ENCODE peak calls at places on chromosomes 5 and 9, in ten cellular contexts. Z is HT1080; O is T-helper 1 cell; L is foreskin keratinocyte; Q is IMR-90; G is AML-193; M is hippocampal formation; S is activated CD4-positive, alpha-beta T cell treated with anti-CD3 and anti-CD28 coated beads for 48 hours; U is stimulated activated CD4-positive, alpha-beta T cell treated with anti-CD3 and anti-CD28 coated beads, TNF-alpha, amount 100 ng/mL, for 4 hours; C is nephron progenitor cell. P is an unnamed sample.

GRCh38 chr5:41747708-41748107 is 122.5 kb downstream of the OXCT1 start:
- DNase-seq in C (no peak), G (no peak), O (no peak), S (no peak), U (no peak), M (no peak), Q (no peak), L (no peak), Z (no peak), P (no peak)

GRCh38 chr5:139849501-139849900 is 53.9 kb downstream of the PSD2 start:
- DNase-seq in U (no peak), Z (no peak), L (no peak), S (no peak), C (no peak), M (no peak), Q (no peak), G (no peak), O (no peak), P (no peak)

GRCh38 chr9:115730396-115730795 is 423.2 kb upstream of the PAPPA start:
- DNase-seq in S (no peak), L (no peak), Q (no peak), O (no peak), C (no peak), M (no peak), Z (no peak), U (no peak), G (no peak), P (no peak)

GRCh38 chr5:36599986-36600779 is 6.2 kb upstream of the SLC1A3 start:
- DNase-seq in Z (peak), O (no peak), S (no peak), U (no peak), G (no peak), C (no peak), Q (peak), M (no peak), L (peak), P (no peak)

GRCh38 chr9:91298304-91298703 is 63.4 kb downstream of the AUH start:
- DNase-seq in Q (peak), S (no peak), O (no peak), U (no peak), G (peak), Z (no peak), M (no peak), L (no peak), C (no peak), P (no peak)

GRCh38 chr9:126372716-126373115 is 46.1 kb downstream of the MVB12B start:
- DNase-seq in G (no peak), Z (no peak), M (no peak), S (no peak), L (no peak), O (no peak), U (no peak), C (no peak), Q (no peak), P (no peak)

GRCh38 chr9:88256216-88256615 is 117.9 kb upstream of the SPATA31C2 start:
- DNase-seq in L (no peak), Q (no peak), M (no peak), U (no peak), S (no peak), C (no peak), G (no peak), O (no peak), Z (no peak), P (no peak)

GRCh38 chr5:6081727-6082210 is 296.6 kb downstream of the MED10 start:
- DNase-seq in L (no peak), M (no peak), G (no peak), Q (no peak), Z (peak), U (no peak), C (no peak), S (no peak), O (no peak), P (peak)

GRCh38 chr9:111926421-111926875 is 29.8 kb downstream of the UGCG start:
- DNase-seq in Z (peak), U (peak), L (no peak), S (peak), O (peak), Q (peak), G (peak), M (no peak), C (no peak), P (no peak)

GRCh38 chr9:97307091-97307490 is 368 bp upstream of the CCDC180 start:
- DNase-seq in Z (no peak), L (peak), Q (peak), S (peak), M (peak), C (peak), U (no peak), G (no peak), O (no peak), P (no peak)

GRCh38 chr5:107698286-107698685 is 27.5 kb upstream of the EFNA5 start:
- DNase-seq in S (no peak), Z (no peak), M (no peak), G (no peak), O (no peak), L (peak), Q (peak), U (no peak), C (no peak), P (no peak)

GRCh38 chr9:38423939-38424843 is at the start of gene IGFBPL1:
- DNase-seq in U (no peak), L (no peak), Q (no peak), C (peak), S (peak), Z (no peak), O (no peak), M (no peak), G (no peak), P (no peak)

GRCh38 chr5:127236254-127236653 is 54.3 kb upstream of the MEGF10 start:
- DNase-seq in O (no peak), L (no peak), S (no peak), M (no peak), Q (no peak), Z (no peak), G (no peak), C (no peak), U (no peak), P (no peak)

GRCh38 chr9:127537792-127538191 is 74.3 kb upstream of the STXBP1 start:
- DNase-seq in Q (no peak), C (no peak), O (no peak), S (no peak), U (no peak), Z (no peak), M (no peak), G (no peak), L (no peak), P (peak)

GRCh38 chr5:73733219-73733618 is 107.2 kb downstream of the ARHGEF28 start:
- DNase-seq in Q (peak), S (no peak), L (no peak), Z (no peak), C (no peak), U (no peak), O (no peak), G (no peak), M (no peak), P (no peak)

GRCh38 chr9:129687391-129687790 is 21.9 kb downstream of the PRRX2 start:
- DNase-seq in O (no peak), Z (no peak), Q (no peak), S (no peak), G (no peak), L (no peak), M (no peak), U (no peak), C (no peak), P (peak)

GRCh38 chr5:24539625-24540024 is 105.2 kb downstream of the CDH10 start:
- DNase-seq in L (no peak), O (no peak), G (peak), S (no peak), C (no peak), U (no peak), Z (no peak), M (no peak), Q (no peak), P (peak)

GRCh38 chr5:112126982-112127381 is 292.1 kb downstream of the EPB41L4A start:
- DNase-seq in C (no peak), Z (no peak), Q (no peak), G (no peak), U (no peak), M (no peak), L (no peak), O (no peak), S (no peak), P (no peak)

GRCh38 chr5:173396311-173396993 is 68.2 kb upstream of the STC2 start:
- DNase-seq in U (no peak), Z (no peak), M (peak), S (no peak), C (peak), O (no peak), Q (no peak), L (no peak), G (no peak), P (no peak)

GRCh38 chr5:141223112-141223783 is at the start of gene PCDHB14:
- DNase-seq in M (peak), Q (peak), C (no peak), G (peak), Z (peak), U (no peak), S (no peak), O (no peak), L (no peak), P (peak)

GRCh38 chr5:157020508-157021213 is 38.3 kb downstream of the HAVCR1 start:
- DNase-seq in Z (no peak), U (no peak), M (no peak), O (no peak), L (no peak), Q (no peak), G (no peak), S (no peak), C (no peak), P (no peak)

GRCh38 chr9:94156549-94157407 is 72.5 kb downstream of the PTPDC1 start:
- DNase-seq in G (peak), O (no peak), U (no peak), Z (peak), S (no peak), Q (peak), L (peak), C (no peak), M (peak), P (peak)

GRCh38 chr5:179793470-179794139 is at the start of gene LTC4S:
- DNase-seq in Z (peak), O (peak), G (peak), M (peak), U (no peak), C (no peak), S (peak), Q (peak), L (no peak), P (no peak)

GRCh38 chr9:83583151-83584014 is 39.6 kb upstream of the IDNK start:
- DNase-seq in U (no peak), M (no peak), Q (peak), O (peak), L (peak), C (peak), G (peak), S (peak), Z (peak), P (peak)

GRCh38 chr9:72351538-72352453 is 13.2 kb downstream of the ZFAND5 start:
- DNase-seq in C (no peak), G (no peak), U (no peak), Z (peak), S (peak), Q (peak), L (peak), O (no peak), M (no peak), P (peak)

GRCh38 chr5:134226441-134227192 is 744 bp upstream of the PPP2CA start:
- DNase-seq in S (no peak), L (peak), M (no peak), C (peak), Z (no peak), O (peak), U (peak), Q (peak), G (no peak), P (no peak)

GRCh38 chr5:163379298-163380155 is 57.9 kb upstream of the CCNG1 start:
- DNase-seq in Z (peak), L (peak), Q (peak), M (no peak), C (no peak), S (no peak), O (no peak), U (no peak), G (peak), P (peak)

GRCh38 chr5:109743770-109744212 is 54.1 kb downstream of the MAN2A1 start:
- DNase-seq in G (no peak), S (no peak), M (no peak), O (no peak), Z (peak), L (peak), C (no peak), U (no peak), Q (peak), P (peak)

GRCh38 chr9:114423181-114423580 is 35.4 kb upstream of the AKNA start:
- DNase-seq in O (no peak), S (no peak), Q (no peak), U (no peak), G (no peak), L (no peak), C (no peak), Z (no peak), M (no peak), P (no peak)

GRCh38 chr5:80248378-80248777 is 7.5 kb downstream of the SERINC5 start:
- DNase-seq in Q (no peak), Z (no peak), O (no peak), M (no peak), L (no peak), G (no peak), C (no peak), S (no peak), U (no peak), P (no peak)

GRCh38 chr9:85522459-85523092 is 219.2 kb downstream of the AGTPBP1 start:
- DNase-seq in Z (no peak), M (no peak), L (peak), O (no peak), U (no peak), G (peak), C (peak), Q (peak), S (peak), P (no peak)

GRCh38 chr9:127838375-127839078 is 15.9 kb downstream of the ENG start:
- DNase-seq in G (no peak), M (no peak), L (no peak), Q (peak), Z (peak), C (peak), U (no peak), S (no peak), O (no peak), P (peak)

GRCh38 chr5:138696501-138696900 is 56.7 kb upstream of the CTNNA1 start:
- DNase-seq in O (no peak), G (no peak), Z (peak), M (no peak), U (no peak), S (no peak), L (peak), Q (peak), C (no peak), P (peak)

GRCh38 chr9:129676970-129677369 is 11.5 kb downstream of the PRRX2 start:
- DNase-seq in G (no peak), Q (no peak), M (no peak), O (no peak), U (no peak), C (no peak), L (no peak), S (no peak), Z (peak), P (no peak)

GRCh38 chr5:161299053-161299452 is 247.5 kb downstream of the GABRB2 start:
- DNase-seq in L (no peak), M (no peak), U (no peak), S (no peak), Q (no peak), G (no peak), Z (no peak), O (no peak), C (no peak), P (no peak)

GRCh38 chr5:67059747-67060490 is 136.7 kb downstream of the CD180 start:
- DNase-seq in Q (peak), L (peak), G (no peak), O (no peak), C (no peak), M (no peak), U (no peak), Z (peak), S (no peak), P (peak)

GRCh38 chr5:8953016-8953415 is 592.9 kb downstream of the SEMA5A start:
- DNase-seq in C (no peak), M (no peak), O (no peak), L (no peak), Q (no peak), Z (no peak), U (no peak), G (no peak), S (no peak), P (no peak)

GRCh38 chr5:90191352-90192045 is 218.1 kb downstream of the CETN3 start:
- DNase-seq in Q (no peak), C (no peak), U (no peak), L (no peak), M (no peak), Z (no peak), O (no peak), G (no peak), S (no peak), P (no peak)

P was measured in PC-3.